ENCODE peak calls at places on chromosomes 3 and 15, in ten cellular contexts. K, R, X, D, A, Q, G, V, L and F are unnamed samples.
A peak's percentile ranks its signal among the peaks of the same experiment; 100 is the strongest.

GRCh38 chr15:91553455-91553854 is 300.1 kb upstream of the SLCO3A1 start:
- DNase-seq in K (no peak), R (no peak), X (no peak), D (no peak), A (no peak), Q (no peak), G (no peak), V (no peak), L (no peak), F (no peak)

GRCh38 chr3:140576444-140576843 is 101.4 kb upstream of the TRIM42 start:
- DNase-seq in K (no peak), R (no peak), X (no peak), D (no peak), A (no peak), Q (no peak), G (no peak), V (no peak), L (no peak), F (no peak)

GRCh38 chr3:115469649-115470048 is 153.7 kb upstream of the GAP43 start:
- DNase-seq in K (no peak), R (no peak), X (no peak), D (no peak), A (no peak), Q (no peak), G (no peak), V (no peak), L (no peak), F (no peak)

GRCh38 chr3:12655701-12656100 is 8.2 kb downstream of the RAF1 start:
- DNase-seq in K (no peak), R (no peak), X (no peak), D (no peak), A (no peak), Q (no peak), G (no peak), V (no peak), L (no peak), F (no peak)

GRCh38 chr3:193593666-193594025 is 638 bp downstream of the OPA1 start:
- DNase-seq in K (no peak), R (no peak), X (peak; percentile 69), D (no peak), A (no peak), Q (no peak), G (peak; percentile 36), V (no peak), L (peak; percentile 7), F (peak; percentile 35)

GRCh38 chr3:120641696-120642246 is 40.3 kb downstream of the HGD start:
- DNase-seq in K (no peak), R (no peak), X (no peak), D (no peak), A (no peak), Q (no peak), G (no peak), V (no peak), L (no peak), F (no peak)

GRCh38 chr15:67945951-67946700 is 106.3 kb upstream of the RNU6-1 start:
- DNase-seq in K (no peak), R (no peak), X (peak; percentile 31), D (peak; percentile 22), A (no peak), Q (no peak), G (peak; percentile 44), V (no peak), L (no peak), F (peak; percentile 100)

GRCh38 chr3:178137206-178137605 is 399.0 kb upstream of the KCNMB2 start:
- DNase-seq in K (no peak), R (no peak), X (peak; percentile 25), D (no peak), A (no peak), Q (no peak), G (peak; percentile 10), V (no peak), L (no peak), F (no peak)

GRCh38 chr3:185927501-185928200 is 10.2 kb downstream of the TRA2B start:
- DNase-seq in K (no peak), R (no peak), X (peak; percentile 41), D (no peak), A (no peak), Q (no peak), G (no peak), V (no peak), L (no peak), F (no peak)

GRCh38 chr3:185930393-185931107 is 7.3 kb downstream of the TRA2B start:
- DNase-seq in K (no peak), R (no peak), X (peak; percentile 59), D (no peak), A (no peak), Q (no peak), G (peak; percentile 57), V (no peak), L (no peak), F (no peak)

GRCh38 chr3:185931777-185932176 is 6.0 kb downstream of the TRA2B start:
- DNase-seq in K (no peak), R (no peak), X (peak; percentile 20), D (no peak), A (no peak), Q (no peak), G (no peak), V (no peak), L (no peak), F (no peak)

GRCh38 chr3:185928532-185928931 is 9.3 kb downstream of the TRA2B start:
- DNase-seq in K (no peak), R (no peak), X (peak; percentile 31), D (no peak), A (no peak), Q (no peak), G (no peak), V (no peak), L (no peak), F (no peak)

DNA sequence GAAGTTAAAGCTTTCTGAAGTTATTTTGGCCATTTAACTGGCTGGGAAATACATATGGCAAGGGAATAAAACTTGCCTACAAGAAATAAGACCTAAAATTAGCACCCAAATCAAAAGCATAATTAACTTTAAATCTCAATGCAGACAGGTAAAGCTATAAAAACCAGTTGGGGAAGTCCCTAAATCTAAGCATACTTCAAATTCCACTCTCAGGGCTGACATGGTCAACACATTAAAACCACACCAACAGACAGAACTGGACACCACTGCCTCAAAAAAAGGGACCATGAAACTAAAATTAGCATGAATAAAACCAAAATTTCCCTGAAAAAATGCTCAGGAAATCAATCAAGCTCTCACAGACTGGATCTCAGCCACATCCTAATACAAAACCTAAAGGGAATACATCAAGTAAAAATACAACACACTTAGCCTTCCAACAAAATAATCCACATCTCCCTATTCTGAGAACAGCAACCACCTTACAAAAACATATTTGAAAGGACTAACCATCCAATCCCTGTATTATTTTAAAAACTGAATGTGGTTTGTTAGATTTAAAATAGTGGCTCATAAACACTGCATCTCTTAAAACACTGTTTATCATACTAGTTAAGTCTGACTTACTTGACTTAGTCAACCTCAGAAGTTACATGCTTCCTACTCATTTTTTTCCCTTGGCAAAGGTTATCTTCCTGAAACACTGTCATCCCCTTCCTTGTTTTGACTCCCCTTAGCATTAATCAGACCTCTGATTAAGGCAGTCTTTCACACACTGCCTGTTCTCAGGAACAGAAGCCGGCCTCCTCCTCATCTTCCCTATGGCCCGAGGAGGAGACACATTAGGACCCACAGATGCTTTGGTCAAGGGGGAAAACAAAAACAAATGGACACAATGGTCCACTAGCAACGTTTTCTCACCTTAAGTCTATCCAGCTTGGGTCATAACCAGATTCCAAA is 8.3 kb downstream of the TRA2B start:
- DNase-seq in K (no peak), R (no peak), X (peak; percentile 77), D (no peak), A (no peak), Q (no peak), G (peak; percentile 61), V (no peak), L (no peak), F (no peak)
- H3K4me1 ChIP-seq in K (peaks cover 70% of the 10 kb centered on the region), R (peaks cover 4% of the 10 kb centered on the region), X (peaks cover 84% of the 10 kb centered on the region), D (peaks cover 37% of the 10 kb centered on the region), A (peaks cover 4% of the 10 kb centered on the region), Q (peaks cover 23% of the 10 kb centered on the region), G (peaks cover 29% of the 10 kb centered on the region), V (peaks cover 30% of the 10 kb centered on the region), L (peaks cover 55% of the 10 kb centered on the region), F (peaks cover 64% of the 10 kb centered on the region)

DNA sequence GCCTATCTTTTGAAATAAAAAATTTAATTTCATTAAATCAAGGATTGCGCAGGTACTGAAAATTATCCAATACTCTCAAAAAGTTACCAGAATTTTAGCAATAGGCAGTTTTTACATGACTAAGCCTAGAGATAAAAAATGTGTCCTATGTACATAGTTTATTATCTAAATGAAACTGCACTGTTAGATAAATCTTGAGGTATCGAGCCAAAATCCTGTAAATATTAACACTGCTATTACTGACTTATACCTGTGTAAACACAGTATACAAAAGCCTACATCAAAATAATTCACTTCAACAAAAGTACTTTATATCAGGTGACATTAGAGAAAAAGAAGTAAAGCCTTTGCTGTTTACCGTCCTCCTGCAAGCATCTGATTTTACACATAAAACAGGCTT is 60.7 kb downstream of the TASOR start:
- DNase-seq in K (no peak), R (no peak), X (no peak), D (no peak), A (no peak), Q (no peak), G (no peak), V (no peak), L (no peak), F (no peak)
- H3K36me3 ChIP-seq in K (peaks cover 50% of the 10 kb centered on the region), R (peaks cover 7% of the 10 kb centered on the region), X (peaks cover 65% of the 10 kb centered on the region), D (no peaks in the 10 kb centered on the region), A (no peaks in the 10 kb centered on the region), Q (no peaks in the 10 kb centered on the region), G (peaks cover 20% of the 10 kb centered on the region), V (no peaks in the 10 kb centered on the region), L (peaks cover 62% of the 10 kb centered on the region), F (peaks cover 72% of the 10 kb centered on the region)

GRCh38 chr3:51668756-51669155 is 2.3 kb upstream of the TEX264 start:
- DNase-seq in K (no peak), R (no peak), X (peak; percentile 52), D (no peak), A (no peak), Q (no peak), G (peak; percentile 58), V (no peak), L (no peak), F (no peak)

GRCh38 chr3:51670711-51671089 is 352 bp upstream of the TEX264 start:
- DNase-seq in K (no peak), R (no peak), X (no peak), D (no peak), A (no peak), Q (no peak), G (no peak), V (no peak), L (no peak), F (no peak)

GRCh38 chr3:51671090-51672082 is at the start of gene TEX264:
- DNase-seq in K (peak; percentile 94), R (peak; percentile 88), X (peak; percentile 96), D (peak; percentile 87), A (peak; percentile 95), Q (peak; percentile 90), G (peak; percentile 71), V (peak; percentile 91), L (peak; percentile 93), F (peak; percentile 90)

GRCh38 chr3:51670053-51670666 is 892 bp upstream of the TEX264 start:
- DNase-seq in K (no peak), R (no peak), X (no peak), D (no peak), A (peak; percentile 37), Q (no peak), G (no peak), V (no peak), L (peak; percentile 56), F (no peak)

DNA sequence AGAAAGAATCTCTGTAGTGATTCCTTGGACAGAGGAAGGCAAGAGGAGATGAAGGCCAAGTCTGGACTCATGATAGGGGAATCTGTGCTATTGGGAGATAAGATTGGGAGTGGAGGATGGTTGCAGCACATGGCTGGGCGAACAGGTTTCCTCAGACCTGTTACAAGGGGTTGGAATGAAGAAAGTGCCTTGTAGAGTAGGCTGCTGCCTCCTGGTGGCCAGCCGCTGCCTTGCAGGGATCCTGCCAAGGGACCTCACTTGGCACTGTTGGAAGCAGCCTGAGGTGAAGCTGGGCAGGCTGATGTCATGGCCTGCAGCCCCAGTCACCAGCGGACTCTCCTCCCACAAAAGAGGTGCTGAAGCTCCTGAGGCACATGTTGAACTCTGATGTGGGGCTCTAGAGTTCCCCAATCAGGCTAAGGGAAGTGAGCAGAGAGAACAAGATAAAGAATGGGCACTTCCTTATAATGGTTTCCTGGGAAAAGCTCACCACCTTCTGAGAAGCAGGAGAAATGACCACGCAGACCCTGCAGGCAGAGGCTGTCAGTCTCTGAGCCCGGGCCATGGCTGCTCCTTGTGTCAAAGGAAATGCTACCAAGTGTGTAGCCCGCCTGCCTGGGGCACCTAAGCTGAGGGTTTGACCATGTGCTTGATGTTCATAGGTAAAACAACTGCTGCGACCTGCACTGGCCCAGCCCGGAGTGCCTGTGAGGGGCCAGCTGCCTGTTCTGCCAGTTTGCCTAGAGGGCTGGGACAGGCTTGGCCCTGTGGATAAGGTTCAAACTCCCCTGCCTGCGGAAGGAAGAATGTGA is 1.6 kb upstream of the TEX264 start:
- DNase-seq in K (peak; percentile 93), R (peak; percentile 90), X (peak; percentile 91), D (peak; percentile 79), A (peak; percentile 88), Q (peak; percentile 86), G (peak; percentile 80), V (peak; percentile 92), L (peak; percentile 74), F (peak; percentile 86)
- H3K4me3 ChIP-seq in K (no peak overlapping the region), R (no peak overlapping the region), X (no peak overlapping the region), D (no peak overlapping the region), A (no peak overlapping the region), Q (no peak overlapping the region), G (no peak overlapping the region), V (no peak overlapping the region), L (no peak overlapping the region), F (no peak overlapping the region)

DNA sequence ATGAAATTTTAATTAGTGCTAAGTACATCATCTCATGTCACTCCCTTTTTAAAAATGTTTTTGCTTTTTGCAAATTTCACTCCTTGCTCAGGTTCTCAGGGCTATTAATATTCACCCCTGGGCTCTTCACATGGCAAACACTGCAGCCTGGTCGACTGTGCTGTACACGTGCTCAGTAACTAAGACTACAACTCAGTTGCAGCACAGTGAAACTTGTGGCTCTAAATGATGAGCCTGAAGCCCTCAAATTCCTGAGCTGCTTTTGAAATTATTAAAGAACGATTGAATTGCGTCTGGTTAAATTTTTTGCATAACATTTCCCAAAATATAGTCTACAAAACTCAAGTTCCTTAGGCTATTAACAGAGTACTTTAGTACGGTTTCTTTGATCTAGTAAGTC is 159.3 kb upstream of the C2CD4B start:
- DNase-seq in K (no peak), R (no peak), X (peak; percentile 22), D (no peak), A (no peak), Q (no peak), G (no peak), V (no peak), L (no peak), F (no peak)
- H3K4me1 ChIP-seq in K (no peaks in the 10 kb centered on the region), R (no peaks in the 10 kb centered on the region), X (no peaks in the 10 kb centered on the region), D (no peaks in the 10 kb centered on the region), A (no peaks in the 10 kb centered on the region), Q (no peaks in the 10 kb centered on the region), G (no peaks in the 10 kb centered on the region), V (no peaks in the 10 kb centered on the region), L (no peaks in the 10 kb centered on the region), F (peaks cover 20% of the 10 kb centered on the region)